ENCODE peak calls at places on chromosomes 2 and 18, in four cellular contexts. One of them, this sample, is unnamed.

GRCh38 chr2:63789318-63790051 is 52.2 kb upstream of the UGP2 start:
- DNase-seq in hepatocyte: no peak
- DNase-seq in MM.1S: peak; percentile 40
- DNase-seq in IMR-90: peak; percentile 70
- DNase-seq in this sample: no peak

GRCh38 chr2:64283641-64284371 is 139.6 kb upstream of the PELI1 start:
- DNase-seq in MM.1S: peak; percentile 66
- DNase-seq in hepatocyte: no peak
- DNase-seq in IMR-90: no peak
- DNase-seq in this sample: peak; percentile 44

GRCh38 chr2:157932480-157933205 is 56.5 kb upstream of the ACVR1 start:
- DNase-seq in IMR-90: no peak
- DNase-seq in hepatocyte: peak; percentile 18
- DNase-seq in MM.1S: no peak
- DNase-seq in this sample: no peak

GRCh38 chr18:73985855-73986254 is 161.8 kb downstream of the FBXO15 start:
- DNase-seq in MM.1S: no peak
- DNase-seq in IMR-90: no peak
- DNase-seq in hepatocyte: no peak
- DNase-seq in this sample: no peak

GRCh38 chr2:149098722-149099121 is 60.2 kb downstream of the LYPD6B start:
- DNase-seq in MM.1S: no peak
- DNase-seq in hepatocyte: no peak
- DNase-seq in IMR-90: no peak
- DNase-seq in this sample: no peak

GRCh38 chr18:57441395-57441794 is 6.2 kb downstream of the ONECUT2 start:
- DNase-seq in MM.1S: no peak
- DNase-seq in IMR-90: peak; percentile 33
- DNase-seq in hepatocyte: no peak
- DNase-seq in this sample: no peak

GRCh38 chr2:158022888-158023287 is 78.8 kb upstream of the UPP2 start:
- DNase-seq in MM.1S: no peak
- DNase-seq in IMR-90: no peak
- DNase-seq in hepatocyte: no peak
- DNase-seq in this sample: no peak

GRCh38 chr2:127084611-127085031 is 22.3 kb downstream of the BIN1 start:
- DNase-seq in IMR-90: no peak
- DNase-seq in hepatocyte: peak; percentile 48
- DNase-seq in MM.1S: no peak
- DNase-seq in this sample: no peak

GRCh38 chr2:28506112-28506511 is 10.3 kb downstream of the PLB1 start:
- DNase-seq in hepatocyte: no peak
- DNase-seq in MM.1S: no peak
- DNase-seq in IMR-90: peak; percentile 18
- DNase-seq in this sample: no peak
- H3K27ac ChIP-seq in hepatocyte: no peak overlapping the region
- H3K27ac ChIP-seq in MM.1S: no peak overlapping the region
- H3K27ac ChIP-seq in IMR-90: no peak overlapping the region
- H3K27ac ChIP-seq in this sample: no peak overlapping the region

DNA sequence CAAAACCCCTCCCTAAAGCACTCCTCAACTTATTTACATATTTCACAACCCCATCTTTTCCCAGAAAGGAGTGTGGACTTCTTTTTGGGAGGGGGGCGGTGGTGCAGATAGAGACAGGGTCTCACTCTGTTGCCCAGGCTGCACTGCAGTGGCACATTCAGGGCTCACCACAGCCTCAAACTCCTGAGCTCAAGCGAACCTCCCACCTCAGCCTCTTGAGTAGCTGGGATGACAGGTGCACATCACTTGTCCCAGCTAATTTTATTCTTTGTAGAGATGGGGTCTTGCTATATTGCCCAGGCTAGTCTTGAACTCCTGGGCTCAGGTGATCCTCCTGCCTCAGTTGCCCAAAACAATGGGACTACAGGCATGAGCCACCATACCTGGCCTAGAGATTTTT is 44.1 kb downstream of the ADCY3 start:
- DNase-seq in hepatocyte: no peak
- DNase-seq in MM.1S: no peak
- DNase-seq in IMR-90: no peak
- DNase-seq in this sample: no peak
- H4K20me1 ChIP-seq in hepatocyte: no peaks in the 10 kb centered on the region
- H4K20me1 ChIP-seq in MM.1S: no peaks in the 10 kb centered on the region
- H4K20me1 ChIP-seq in IMR-90: no peaks in the 10 kb centered on the region
- H4K20me1 ChIP-seq in this sample: peaks cover 59% of the 10 kb centered on the region

DNA sequence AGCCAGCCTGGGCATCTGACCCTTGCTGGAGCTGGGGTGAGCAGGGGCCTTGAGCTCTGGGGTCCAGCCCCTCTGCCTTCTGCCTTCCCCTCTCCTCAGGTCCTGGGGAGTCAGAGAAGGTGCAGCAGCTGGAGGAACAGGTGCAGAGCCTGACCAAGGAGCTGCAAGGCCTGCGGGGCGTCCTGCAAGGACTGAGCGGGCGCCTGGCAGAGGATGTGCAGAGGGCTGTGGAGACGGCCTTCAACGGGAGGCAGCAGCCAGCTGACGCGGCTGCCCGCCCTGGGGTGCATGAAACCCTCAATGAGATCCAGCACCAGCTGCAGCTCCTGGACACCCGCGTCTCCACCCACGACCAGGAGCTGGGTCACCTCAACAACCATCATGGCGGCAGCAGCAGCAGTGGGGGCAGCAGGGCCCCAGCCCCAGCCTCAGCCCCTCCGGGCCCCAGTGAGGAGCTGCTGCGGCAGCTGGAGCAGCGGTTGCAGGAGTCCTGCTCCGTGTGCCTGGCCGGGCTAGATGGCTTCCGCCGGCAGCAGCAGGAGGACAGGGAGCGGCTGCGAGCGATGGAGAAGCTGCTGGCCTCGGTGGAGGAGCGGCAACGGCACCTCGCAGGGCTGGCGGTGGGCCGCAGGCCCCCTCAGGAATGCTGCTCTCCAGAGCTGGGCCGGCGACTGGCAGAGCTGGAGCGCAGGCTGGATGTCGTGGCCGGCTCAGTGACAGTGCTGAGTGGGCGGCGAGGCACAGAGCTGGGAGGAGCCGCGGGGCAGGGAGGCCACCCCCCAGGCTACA is 3.8 kb downstream of the EMILIN1 start:
- DNase-seq in MM.1S: no peak
- DNase-seq in hepatocyte: no peak
- DNase-seq in IMR-90: no peak
- DNase-seq in this sample: no peak
- H3K27ac ChIP-seq in MM.1S: peak overlapping the region; percentile 73
- H3K27ac ChIP-seq in hepatocyte: no peak overlapping the region
- H3K27ac ChIP-seq in IMR-90: no peak overlapping the region
- H3K27ac ChIP-seq in this sample: peak overlapping the region; percentile 91

DNA sequence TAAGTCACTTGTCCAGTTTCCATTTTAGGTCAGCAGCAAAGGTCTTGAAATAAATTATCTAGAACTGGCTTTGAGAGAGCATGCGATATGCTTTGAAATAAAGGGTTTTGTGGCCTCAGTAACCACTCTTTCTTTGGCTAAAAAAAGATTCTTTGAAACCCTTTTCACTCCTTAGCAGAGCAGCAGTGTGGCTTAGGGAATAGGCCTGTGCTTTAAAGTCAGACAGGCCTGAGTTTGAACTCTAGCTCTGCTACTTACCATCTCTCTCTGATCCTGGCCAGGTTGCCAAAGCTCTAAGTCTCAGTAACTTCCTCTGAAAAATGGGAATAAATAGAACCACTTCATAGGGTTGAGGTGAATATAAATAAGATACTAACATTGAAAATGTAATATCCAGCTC is 52.7 kb downstream of the QPCT start:
- DNase-seq in hepatocyte: no peak
- DNase-seq in MM.1S: peak; percentile 54
- DNase-seq in IMR-90: no peak
- DNase-seq in this sample: no peak
- H4K20me1 ChIP-seq in hepatocyte: no peaks in the 10 kb centered on the region
- H4K20me1 ChIP-seq in MM.1S: no peaks in the 10 kb centered on the region
- H4K20me1 ChIP-seq in IMR-90: no peaks in the 10 kb centered on the region
- H4K20me1 ChIP-seq in this sample: no peaks in the 10 kb centered on the region

DNA sequence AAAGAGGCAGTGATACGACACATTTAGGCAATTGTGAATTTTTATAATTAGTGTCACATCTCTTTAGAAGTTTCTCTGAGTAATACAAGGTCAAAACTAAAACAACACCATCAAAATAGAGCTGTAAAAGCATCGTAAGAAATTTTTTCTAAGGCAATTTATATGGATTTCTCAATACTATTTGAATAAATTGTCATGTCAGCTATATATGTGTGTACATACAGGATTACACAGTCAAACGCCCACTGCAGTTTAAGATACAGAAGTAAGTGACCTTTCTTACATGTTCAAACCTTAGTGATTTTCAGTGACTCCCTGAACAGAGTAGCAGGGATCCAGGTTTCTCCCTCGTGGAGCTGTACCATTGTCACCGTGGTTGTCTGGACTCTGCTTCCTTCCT is 129.1 kb upstream of the CBLN2 start:
- DNase-seq in hepatocyte: no peak
- DNase-seq in MM.1S: no peak
- DNase-seq in IMR-90: no peak
- DNase-seq in this sample: no peak
- H3K27ac ChIP-seq in hepatocyte: no peak overlapping the region
- H3K27ac ChIP-seq in MM.1S: no peak overlapping the region
- H3K27ac ChIP-seq in IMR-90: no peak overlapping the region
- H3K27ac ChIP-seq in this sample: no peak overlapping the region

This sample was measured in DND-41.